ENCODE peak calls at places on chromosomes 11 and 22, in seven cellular contexts. X, U, E, Q, K, C and T are unnamed samples.
A peak's percentile ranks its signal among the peaks of the same experiment; 100 is the strongest.

GRCh38 chr11:104534268-104534667 is 364.0 kb downstream of the CASP12 start:
- DNase-seq in X (no peak), E (no peak), C (no peak), K (no peak), Q (no peak), U (no peak), T (no peak)

GRCh38 chr22:22855617-22856308 is 31.9 kb upstream of the IGLL5 start:
- DNase-seq in E (peak; percentile 12), Q (peak; percentile 73), C (no peak), X (peak; percentile 100), U (peak; percentile 68), K (peak; percentile 34), T (no peak)

GRCh38 chr22:43113516-43114251 is 3.1 kb downstream of the BIK start:
- DNase-seq in E (peak; percentile 24), X (no peak), Q (no peak), C (no peak), K (no peak), U (no peak), T (no peak)

GRCh38 chr22:41746563-41747400 is 47.5 kb downstream of the MEI1 start:
- DNase-seq in U (peak; percentile 55), Q (peak; percentile 77), X (peak; percentile 55), K (peak; percentile 41), C (peak; percentile 80), E (peak; percentile 36), T (no peak)

GRCh38 chr22:37802310-37803194 is 5.2 kb upstream of the GCAT start:
- DNase-seq in K (no peak), C (no peak), Q (peak; percentile 85), E (peak; percentile 54), U (peak; percentile 92), X (peak; percentile 59), T (no peak)

GRCh38 chr11:1089738-1090599 is 15.3 kb downstream of the MUC2 start:
- DNase-seq in Q (no peak), E (no peak), U (no peak), X (no peak), C (no peak), K (no peak), T (no peak)

GRCh38 chr11:80365980-80366379 is 925.1 kb upstream of the TENM4 start:
- DNase-seq in K (no peak), C (no peak), E (no peak), Q (no peak), U (no peak), X (no peak), T (no peak)

GRCh38 chr11:76768091-76769047 is 14.8 kb upstream of the TSKU start:
- DNase-seq in Q (no peak), K (no peak), C (no peak), E (peak; percentile 29), U (no peak), X (no peak), T (no peak)

GRCh38 chr22:37742374-37743092 is 45.7 kb downstream of the TRIOBP start:
- DNase-seq in U (no peak), K (no peak), Q (no peak), C (no peak), E (no peak), X (no peak), T (no peak)

DNA sequence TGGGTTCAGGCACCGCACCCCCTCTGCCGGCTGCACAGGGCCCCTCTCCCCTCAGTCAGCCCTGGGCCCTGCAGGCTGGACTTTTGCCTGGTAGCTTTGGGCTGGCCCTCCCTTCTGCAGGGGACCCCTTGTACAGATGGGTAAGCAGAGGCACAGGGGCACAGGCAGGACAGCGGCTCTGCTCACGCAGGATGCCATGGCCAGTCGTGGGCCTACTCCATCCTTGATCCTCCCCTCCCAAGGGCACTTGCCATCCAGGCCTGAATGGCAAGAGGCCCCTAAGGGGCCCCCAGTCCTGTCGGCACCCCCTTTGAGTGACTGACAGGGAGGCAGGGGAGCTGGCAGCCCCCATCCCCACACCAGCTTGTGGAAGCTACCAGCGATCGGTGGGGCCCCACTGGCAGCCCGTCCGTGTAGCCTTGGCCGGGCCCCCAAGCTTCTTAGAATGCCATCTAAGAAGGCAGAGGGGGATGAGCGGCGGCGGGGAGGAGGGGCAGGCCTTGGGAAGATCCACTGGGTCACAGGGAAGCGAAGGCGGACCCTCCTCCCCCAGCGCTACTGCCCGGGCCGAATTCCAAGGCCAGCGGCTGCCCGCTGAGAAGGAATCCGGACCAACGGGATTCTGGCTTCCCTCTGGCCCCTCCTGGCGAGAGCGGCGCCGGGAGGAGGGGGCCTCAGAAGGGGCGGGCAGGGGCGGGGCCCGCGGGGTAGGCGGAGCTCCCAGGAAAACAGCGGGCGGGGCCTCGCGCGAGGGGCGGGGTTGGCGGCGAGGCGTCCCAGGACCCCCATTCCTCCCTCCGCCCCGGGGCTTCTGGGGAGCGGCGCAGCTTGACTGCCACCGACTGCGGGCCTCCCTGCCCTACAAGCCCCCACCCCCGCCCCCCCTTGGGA is 6.8 kb upstream of the CHKA start:
- DNase-seq in Q (peak; percentile 96), C (no peak), X (peak; percentile 96), K (no peak), U (peak; percentile 98), E (peak; percentile 90), T (no peak)
- TF ChIP-seq TAF1 in Q (peak; percentile 34), C (no peak), X (no peak), K (no peak), U (no peak), E (peak; percentile 21), T (no peak)

DNA sequence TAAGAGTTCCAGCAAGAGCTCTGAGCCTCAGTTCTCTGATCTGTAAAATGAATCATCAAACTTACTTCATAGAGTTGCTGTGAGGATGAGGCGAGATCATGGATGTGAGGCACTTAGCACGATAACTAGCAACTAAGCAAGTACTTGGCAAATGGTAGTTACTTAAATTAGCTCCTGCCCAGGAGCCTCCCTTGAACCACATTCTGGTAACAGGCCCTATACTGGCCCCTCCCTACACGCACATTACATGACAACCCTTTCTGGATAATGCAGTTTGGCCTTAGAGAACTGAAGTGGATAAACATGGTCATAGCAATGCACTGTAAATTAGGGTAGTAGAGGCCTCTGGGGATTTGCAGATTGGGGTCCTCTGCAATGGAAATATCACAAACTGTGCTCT is 187.4 kb upstream of the NARS2 start:
- DNase-seq in Q (no peak), K (no peak), E (no peak), U (no peak), C (no peak), X (no peak), T (no peak)
- TF ChIP-seq POLR2AphosphoS5 in Q (no peak), K (no peak), E (no peak), U (no peak), C (no peak), X (no peak), T (no peak)

GRCh38 chr11:62788991-62789390 is 1.8 kb downstream of the TMEM179B start:
- DNase-seq in Q (peak; percentile 48), U (no peak), X (no peak), C (no peak), E (no peak), K (no peak), T (no peak)
- TF ChIP-seq TAF1 in Q (no peak), U (no peak), X (no peak), C (no peak), E (no peak), K (no peak), T (no peak)

DNA sequence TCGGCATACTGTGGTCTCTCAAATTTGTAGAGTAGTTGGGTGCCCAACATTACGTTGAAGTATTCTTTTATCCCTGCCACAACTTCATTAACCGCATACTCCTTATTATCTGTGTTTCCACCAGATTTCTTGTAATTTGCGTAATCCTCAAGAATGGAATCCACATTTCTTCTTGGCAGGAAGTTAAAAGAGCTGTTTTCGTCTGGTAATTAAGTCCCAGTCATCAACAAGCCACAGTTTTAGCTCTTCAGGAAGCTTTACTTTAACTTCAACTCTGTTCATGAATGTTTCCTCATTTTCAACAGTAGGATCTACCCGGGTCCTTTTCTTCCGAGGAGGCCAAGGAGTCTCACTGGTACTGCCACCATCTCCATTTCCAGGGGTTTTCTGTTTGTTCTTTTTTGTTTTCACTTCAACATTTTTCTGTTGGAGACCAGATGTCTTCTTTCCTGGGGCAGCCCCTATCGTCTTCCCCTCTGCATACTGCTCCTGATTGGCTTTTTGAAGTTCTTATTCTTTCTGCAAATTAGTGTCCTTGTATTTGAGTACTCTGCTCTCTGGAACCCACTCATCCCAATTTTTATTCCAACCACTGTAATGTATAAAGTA is 30.3 kb downstream of the PDE3B start:
- DNase-seq in K (no peak), E (no peak), C (no peak), X (no peak), U (no peak), Q (no peak), T (no peak)
- TF ChIP-seq POLR2AphosphoS5 in K (no peak), E (no peak), C (no peak), X (no peak), U (no peak), Q (no peak), T (no peak)

DNA sequence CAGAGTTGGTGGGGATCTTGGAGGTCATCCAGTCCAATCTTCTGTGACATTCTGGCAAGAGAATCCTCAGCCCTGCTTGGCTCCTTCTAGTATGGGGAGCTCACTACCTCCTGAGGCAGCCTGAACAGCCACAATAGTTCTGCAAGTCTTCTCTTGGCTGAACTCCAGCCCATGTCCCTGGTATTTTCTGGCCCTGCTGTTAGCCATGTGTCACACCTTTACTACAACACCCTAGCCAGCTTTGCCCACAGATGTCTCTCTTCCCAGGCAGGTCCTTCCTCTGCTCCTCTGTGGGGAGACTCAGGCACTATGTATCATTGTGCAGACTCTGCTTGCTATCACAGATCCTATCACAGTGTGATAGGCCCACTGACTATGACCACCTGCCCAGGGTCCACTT is 297.7 kb downstream of the CTTN start:
- DNase-seq in C (no peak), K (no peak), Q (no peak), E (no peak), U (no peak), X (no peak), T (no peak)
- TF ChIP-seq TAF1 in C (no peak), K (no peak), Q (no peak), E (no peak), U (no peak), X (no peak), T (no peak)

DNA sequence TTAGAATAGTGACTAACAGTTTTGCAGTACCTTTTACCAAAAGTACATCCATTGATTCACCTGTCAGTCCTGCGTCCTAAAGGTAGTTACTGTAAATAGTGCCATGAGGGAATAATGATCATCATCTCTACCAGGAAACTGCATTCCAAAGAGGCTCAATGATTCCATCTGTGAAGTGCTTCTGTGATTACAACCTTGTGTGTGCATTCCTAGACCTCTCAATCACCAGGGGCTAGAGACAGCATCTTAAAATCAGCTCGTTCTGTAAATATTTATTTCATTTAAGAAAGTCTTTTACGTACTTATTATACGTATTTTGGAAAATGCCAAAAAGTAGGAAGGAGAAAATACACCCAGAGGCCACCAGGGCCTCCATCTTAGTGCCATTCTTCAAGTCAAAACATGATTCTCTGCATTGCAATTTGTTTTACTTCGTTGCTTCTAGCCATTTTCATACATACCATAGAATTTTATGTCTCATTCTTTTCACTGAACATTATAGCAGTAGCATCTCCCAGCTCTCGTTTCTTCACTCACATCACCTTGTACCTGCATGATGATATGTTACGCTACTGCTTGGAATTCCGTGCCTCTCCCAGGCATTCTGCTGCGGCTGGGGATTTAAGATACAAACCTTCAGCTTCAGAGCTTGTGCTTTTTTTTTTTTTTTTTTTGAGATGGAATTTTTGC is 117.0 kb downstream of the SEZ6L start:
- DNase-seq in K (no peak), E (no peak), X (no peak), C (no peak), U (no peak), Q (no peak), T (no peak)
- TF ChIP-seq POLR2AphosphoS5 in K (no peak), E (no peak), X (no peak), C (no peak), U (no peak), Q (no peak), T (no peak)

GRCh38 chr11:14288189-14288935 is 70.6 kb downstream of the RRAS2 start:
- DNase-seq in E (no peak), X (no peak), C (no peak), U (no peak), K (no peak), Q (no peak), T (no peak)
- TF ChIP-seq TAF1 in E (no peak), X (no peak), C (no peak), U (no peak), K (no peak), Q (no peak), T (no peak)